ENCODE peak calls at places on chromosomes 6 and 20, in four cellular contexts. L is ELR, A is smooth muscle cell of the brain vasculature, E is dorsolateral prefrontal cortex. S is an unnamed sample.

GRCh38 chr6:51218181-51218580 is 399.5 kb downstream of the TFAP2B start:
- DNase-seq in L (no peak), A (no peak), E (no peak), S (no peak)

GRCh38 chr6:112156694-112157093 is 69.3 kb downstream of the FAM229B start:
- DNase-seq in L (no peak), A (no peak), E (no peak), S (no peak)

GRCh38 chr20:54577637-54578036 is 102.2 kb downstream of the DOK5 start:
- DNase-seq in L (no peak), A (no peak), E (no peak), S (no peak)

GRCh38 chr6:123715243-123715863 is 78.6 kb upstream of the TRDN start:
- DNase-seq in L (peak), A (no peak), E (no peak), S (no peak)

GRCh38 chr6:163825033-163825432 is 410.5 kb downstream of the QKI start:
- DNase-seq in L (peak), A (no peak), E (no peak), S (no peak)

GRCh38 chr6:33075568-33076405 is at the start of gene HLA-DPB1:
- DNase-seq in L (peak), A (peak), E (no peak), S (peak)

GRCh38 chr6:157550114-157550989 is 169.4 kb downstream of the ZDHHC14 start:
- DNase-seq in L (no peak), A (no peak), E (no peak), S (no peak)

GRCh38 chr6:21438237-21438985 is 155.1 kb upstream of the SOX4 start:
- DNase-seq in L (peak), A (no peak), E (no peak), S (no peak)

GRCh38 chr6:41942045-41942851 is 640 bp upstream of the CCND3 start:
- DNase-seq in L (peak), A (no peak), E (no peak), S (no peak)

GRCh38 chr20:54633903-54634302 is 158.5 kb downstream of the DOK5 start:
- DNase-seq in L (no peak), A (no peak), E (no peak), S (no peak)

GRCh38 chr6:50353603-50354002 is 303.9 kb upstream of the DEFB112 start:
- DNase-seq in L (no peak), A (no peak), E (no peak), S (no peak)

GRCh38 chr6:78947529-78947928 is 80.2 kb downstream of the IRAK1BP1 start:
- DNase-seq in L (peak), A (no peak), E (no peak), S (no peak)

GRCh38 chr20:46784450-46785127 is 75.1 kb downstream of the SLC2A10 start:
- DNase-seq in L (peak), A (peak), E (no peak), S (peak)

GRCh38 chr6:150667977-150668716 is 68.5 kb downstream of the PLEKHG1 start:
- DNase-seq in L (peak), A (peak), E (peak), S (no peak)

GRCh38 chr6:152642578-152643375 is 5.6 kb upstream of the SYNE1 start:
- DNase-seq in L (peak), A (no peak), E (peak), S (peak)

GRCh38 chr6:144797881-144798589 is 512.9 kb downstream of the UTRN start:
- DNase-seq in L (peak), A (no peak), E (no peak), S (peak)

GRCh38 chr6:44062105-44062770 is 65.0 kb downstream of the MRPL14 start:
- DNase-seq in L (no peak), A (no peak), E (no peak), S (no peak)

GRCh38 chr20:4459081-4459480 is 262.6 kb upstream of the PRND start:
- DNase-seq in L (no peak), A (no peak), E (no peak), S (no peak)

GRCh38 chr6:18307006-18307405 is 42.7 kb upstream of the DEK start:
- DNase-seq in L (peak), A (no peak), E (no peak), S (no peak)

GRCh38 chr6:10048370-10049297 is 366.2 kb downstream of the TFAP2A start:
- DNase-seq in L (peak), A (no peak), E (no peak), S (no peak)

GRCh38 chr20:58155148-58155925 is 73.1 kb downstream of the ANKRD60 start:
- DNase-seq in L (no peak), A (no peak), E (no peak), S (no peak)

S was measured in osteoblast.